ENCODE peak calls at places on chromosomes 11 and 22, in four cellular contexts. P is SJSA1, F is heart right ventricle, S is OCI-LY7. Q is an unnamed sample.

GRCh38 chr11:83709434-83709833 is 423.3 kb upstream of the CCDC90B start:
- DNase-seq in P (no peak), F (no peak), S (no peak), Q (no peak)

GRCh38 chr11:34068098-34068497 is 16.6 kb downstream of the CAPRIN1 start:
- DNase-seq in P (no peak), F (no peak), S (no peak), Q (no peak)

GRCh38 chr11:9386901-9387300 is 2.4 kb downstream of the IPO7 start:
- DNase-seq in P (no peak), F (no peak), S (no peak), Q (no peak)

GRCh38 chr22:41106122-41106968 is 14.0 kb downstream of the EP300 start:
- DNase-seq in P (no peak), F (no peak), S (no peak), Q (no peak)

GRCh38 chr22:44163536-44163935 is 17.2 kb upstream of the PARVG start:
- DNase-seq in P (no peak), F (no peak), S (no peak), Q (no peak)

GRCh38 chr11:8229299-8230177 is 34.1 kb downstream of the LMO1 start:
- DNase-seq in P (no peak), F (peak), S (no peak), Q (peak)

GRCh38 chr22:49046546-49047305 is 780.9 kb downstream of the BRD1 start:
- DNase-seq in P (no peak), F (peak), S (peak), Q (peak)

GRCh38 chr11:88179966-88180629 is 4.9 kb upstream of the RAB38 start:
- DNase-seq in P (no peak), F (no peak), S (no peak), Q (no peak)

GRCh38 chr22:49244466-49245420 is 582.9 kb downstream of the BRD1 start:
- DNase-seq in P (no peak), F (no peak), S (no peak), Q (no peak)

GRCh38 chr11:83508804-83509203 is 222.6 kb upstream of the CCDC90B start:
- DNase-seq in P (no peak), F (no peak), S (no peak), Q (peak)

GRCh38 chr11:32317646-32318045 is 117.7 kb downstream of the WT1 start:
- DNase-seq in P (no peak), F (no peak), S (no peak), Q (no peak)

GRCh38 chr11:62676698-62677097 is 2.2 kb downstream of the UBXN1 start:
- DNase-seq in P (no peak), F (no peak), S (no peak), Q (no peak)

GRCh38 chr11:48107188-48107704 is 109.4 kb upstream of the OR4B1 start:
- DNase-seq in P (peak), F (no peak), S (peak), Q (no peak)
- H3K27ac ChIP-seq in P (no peak), F (no peak), S (peak), Q (no peak)

DNA sequence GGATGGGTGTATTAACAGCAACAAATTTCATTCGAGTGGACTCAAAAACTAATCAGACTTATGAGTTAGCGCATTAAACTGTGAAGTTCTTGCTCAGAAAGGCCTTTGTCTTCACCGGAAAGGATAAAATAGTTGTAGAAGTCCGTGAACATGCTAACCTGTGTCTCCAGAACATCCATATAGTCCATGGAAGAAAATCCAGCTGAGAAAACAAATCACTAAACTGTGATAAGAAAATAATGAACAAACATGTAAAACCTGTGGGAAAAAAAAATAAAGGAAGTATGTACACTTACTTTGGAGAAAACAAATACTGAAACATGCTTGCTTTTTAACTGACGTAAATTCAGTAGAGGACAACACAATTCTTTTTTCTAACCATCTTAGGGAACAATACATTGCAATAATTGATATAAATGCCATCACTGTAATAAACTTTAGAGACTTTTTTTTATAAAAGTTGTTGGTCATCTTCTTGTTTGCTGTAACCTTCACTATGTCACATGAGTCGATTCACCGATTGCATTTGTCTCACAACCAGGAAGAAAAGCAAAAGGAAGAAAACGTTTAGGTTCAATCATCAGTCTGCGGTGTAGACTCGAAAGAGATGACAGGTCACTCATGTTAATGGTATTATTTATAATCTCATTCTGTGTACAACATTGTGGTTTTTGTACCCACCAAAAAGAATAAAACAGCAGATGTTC is 41.9 kb downstream of the MSANTD4 start:
- DNase-seq in P (no peak), F (no peak), S (no peak), Q (no peak)
- H3K27ac ChIP-seq in P (no peak), F (no peak), S (no peak), Q (no peak)

DNA sequence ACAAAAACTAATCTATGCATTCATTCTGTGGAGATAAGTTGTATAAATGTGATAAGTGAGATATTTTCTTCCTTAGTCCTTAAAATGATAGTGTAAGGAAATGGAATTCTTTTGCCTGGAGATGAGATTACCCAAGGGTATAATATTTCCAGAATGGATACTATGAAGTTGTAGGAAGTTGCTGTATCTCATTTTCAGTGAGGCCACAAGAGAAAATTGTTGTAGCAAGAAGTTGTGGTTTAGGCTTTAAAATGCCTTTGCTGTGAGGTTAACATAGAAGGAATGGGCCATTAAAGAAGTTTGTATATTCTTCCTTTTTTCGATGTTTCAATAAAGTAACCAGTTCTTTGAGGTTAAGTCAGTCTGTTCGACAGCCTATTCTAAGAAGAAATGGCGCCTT is 50.7 kb upstream of the LIN7C start:
- DNase-seq in P (peak), F (no peak), S (no peak), Q (no peak)
- H3K27ac ChIP-seq in P (no peak), F (no peak), S (no peak), Q (no peak)

GRCh38 chr11:10518891-10519290 is 22.1 kb downstream of the RNF141 start:
- DNase-seq in P (no peak), F (no peak), S (no peak), Q (no peak)
- H3K27ac ChIP-seq in P (no peak), F (no peak), S (no peak), Q (no peak)

Q was measured in SJCRH30.